ENCODE peak calls at places on chromosomes 11 and 22, in eight cellular contexts. T is IMR-90, U is gastrocnemius medialis, R is adrenal gland, G is HAP-1, C is GM23248, I is H1, Z is stomach. P is an unnamed sample.
A peak's percentile ranks its signal among the peaks of the same experiment; 100 is the strongest.

GRCh38 chr11:61163714-61164609 is 2.7 kb upstream of the VPS37C start:
- DNase-seq in T (no peak), U (no peak), R (no peak), G (no peak), C (no peak), I (no peak), Z (peak; percentile 20), P (no peak)

GRCh38 chr11:120785576-120785975 is 238.3 kb upstream of the TBCEL start:
- DNase-seq in T (no peak), U (no peak), R (no peak), G (no peak), C (no peak), I (no peak), Z (no peak), P (peak; percentile 43)

GRCh38 chr11:57288771-57289579 is 35.8 kb downstream of the TNKS1BP1 start:
- DNase-seq in T (peak; percentile 96), U (no peak), R (no peak), G (peak; percentile 58), C (peak; percentile 97), I (no peak), Z (no peak), P (no peak)

GRCh38 chr11:46557684-46558151 is 36.1 kb downstream of the AMBRA1 start:
- DNase-seq in T (peak; percentile 68), U (no peak), R (no peak), G (no peak), C (peak; percentile 62), I (no peak), Z (peak; percentile 39), P (peak; percentile 52)

GRCh38 chr11:91100432-91100831 is 877.6 kb upstream of the CHORDC1 start:
- DNase-seq in T (peak; percentile 55), U (no peak), R (no peak), G (no peak), C (no peak), I (no peak), Z (no peak), P (no peak)

GRCh38 chr11:107218123-107219084 is 200.1 kb upstream of the GUCY1A2 start:
- DNase-seq in T (no peak), U (no peak), R (no peak), G (no peak), C (peak; percentile 1), I (no peak), Z (no peak), P (no peak)

GRCh38 chr11:69943066-69943465 is 123.8 kb upstream of the FGF3 start:
- DNase-seq in T (no peak), U (no peak), R (no peak), G (no peak), C (peak; percentile 25), I (no peak), Z (peak; percentile 34), P (peak; percentile 79)

GRCh38 chr11:75313457-75314272 is 37.8 kb downstream of the ARRB1 start:
- DNase-seq in T (peak; percentile 81), U (peak; percentile 31), R (peak; percentile 43), G (no peak), C (peak; percentile 85), I (no peak), Z (peak; percentile 55), P (peak; percentile 74)

GRCh38 chr11:1302461-1303073 is 6.9 kb downstream of the TOLLIP start:
- DNase-seq in T (no peak), U (no peak), R (no peak), G (no peak), C (no peak), I (peak; percentile 36), Z (peak; percentile 51), P (peak; percentile 35)

GRCh38 chr11:17741487-17741886 is 6.9 kb downstream of the KCNC1 start:
- DNase-seq in T (no peak), U (no peak), R (no peak), G (no peak), C (no peak), I (no peak), Z (no peak), P (no peak)

GRCh38 chr11:73157141-73158010 is 15.3 kb upstream of the FCHSD2 start:
- DNase-seq in T (peak; percentile 81), U (no peak), R (peak; percentile 45), G (no peak), C (peak; percentile 48), I (no peak), Z (no peak), P (peak; percentile 38)
- H3K4me3 ChIP-seq in T (no peak overlapping the region), U (no peak overlapping the region), R (no peak overlapping the region), G (no peak overlapping the region), C (no peak overlapping the region), I (no peak overlapping the region), Z (no peak overlapping the region), P (no peak overlapping the region)

GRCh38 chr22:36775966-36776669 is at the start of gene IFT27:
- DNase-seq in T (peak; percentile 100), U (peak; percentile 100), R (peak; percentile 99), G (peak; percentile 99), C (peak; percentile 100), I (peak; percentile 92), Z (peak; percentile 99), P (peak; percentile 99)

GRCh38 chr22:36775589-36775965 is 342 bp downstream of the IFT27 start:
- DNase-seq in T (peak; percentile 5), U (no peak), R (peak; percentile 44), G (no peak), C (peak; percentile 48), I (peak; percentile 61), Z (peak; percentile 44), P (peak; percentile 72)

GRCh38 chr22:36773935-36774334 is 2.0 kb downstream of the IFT27 start:
- DNase-seq in T (peak; percentile 49), U (no peak), R (no peak), G (no peak), C (peak; percentile 71), I (no peak), Z (no peak), P (no peak)

GRCh38 chr22:36778020-36778419 is 2.1 kb upstream of the IFT27 start:
- DNase-seq in T (no peak), U (no peak), R (no peak), G (no peak), C (no peak), I (no peak), Z (no peak), P (no peak)

DNA sequence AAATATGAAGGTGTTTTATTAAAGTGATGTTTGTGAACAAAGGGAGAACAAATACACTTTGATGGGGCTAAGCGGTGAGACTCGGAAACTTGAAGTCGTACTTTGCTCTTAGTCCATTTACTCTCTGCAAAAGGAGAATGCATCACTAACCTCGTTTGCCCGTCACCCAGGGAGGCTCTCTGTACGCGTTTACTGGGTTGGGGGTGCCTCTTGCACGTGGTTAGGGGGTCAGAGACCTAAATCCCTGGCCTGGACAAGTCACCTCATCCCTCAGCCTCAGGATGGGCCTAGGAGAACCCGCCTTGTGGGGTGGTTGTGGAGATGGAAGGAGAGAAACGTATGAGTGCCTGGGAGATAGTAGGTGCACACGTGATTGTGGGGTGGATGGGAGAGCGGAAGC is 803 bp upstream of the IFT27 start:
- DNase-seq in T (no peak), U (no peak), R (no peak), G (peak; percentile 4), C (no peak), I (no peak), Z (no peak), P (no peak)
- H3K4me3 ChIP-seq in T (peak overlapping the region; percentile 10), U (peak overlapping the region; percentile 40), R (no peak overlapping the region), G (peak overlapping the region; percentile 16), C (peak overlapping the region; percentile 69), I (peak overlapping the region; percentile 84), Z (peak overlapping the region; percentile 97), P (peak overlapping the region; percentile 87)

DNA sequence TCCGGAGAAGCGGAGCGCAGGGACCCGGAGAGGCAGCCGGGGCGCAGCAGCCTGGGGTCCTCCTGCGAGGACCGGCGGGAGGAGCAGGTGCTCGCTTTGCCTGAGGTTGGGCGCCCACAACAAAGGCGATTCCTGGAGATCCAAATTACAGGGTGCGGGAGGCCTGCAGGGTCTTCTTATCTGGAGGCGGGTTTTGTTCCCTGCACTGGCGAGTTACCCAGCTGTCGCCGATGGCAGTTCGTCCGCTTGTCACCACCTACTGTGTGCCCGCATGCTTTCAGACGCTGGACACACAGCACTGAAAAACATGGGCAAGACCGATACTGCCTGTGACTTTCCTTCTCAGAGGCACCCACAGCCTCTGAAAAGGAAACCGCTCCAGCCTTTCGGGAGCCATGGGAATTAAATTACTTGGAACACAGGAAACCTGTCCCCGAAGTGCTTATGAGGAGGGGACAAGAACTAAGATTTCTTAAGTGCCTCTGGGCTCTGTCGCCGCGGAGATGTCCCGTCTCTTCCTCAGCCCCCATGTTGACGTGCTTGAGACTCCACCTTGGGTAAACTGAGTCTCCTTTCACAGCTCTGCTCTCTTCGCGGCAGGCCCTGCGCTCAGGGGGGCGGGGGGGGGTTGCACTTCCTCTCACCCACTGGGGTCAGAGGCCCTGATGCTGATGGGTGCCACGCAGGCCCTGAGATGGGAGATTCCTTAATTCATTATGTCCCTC is 1.3 kb upstream of the ZFTA start:
- DNase-seq in T (no peak), U (no peak), R (no peak), G (no peak), C (peak; percentile 24), I (peak; percentile 67), Z (no peak), P (peak; percentile 76)
- H3K4me3 ChIP-seq in T (peak overlapping the region; percentile 59), U (peak overlapping the region; percentile 68), R (no peak overlapping the region), G (peak overlapping the region; percentile 42), C (peak overlapping the region; percentile 92), I (peak overlapping the region; percentile 82), Z (peak overlapping the region; percentile 92), P (peak overlapping the region; percentile 76)

GRCh38 chr22:23071163-23072034 is 1.1 kb downstream of the GNAZ start:
- DNase-seq in T (no peak), U (no peak), R (peak; percentile 16), G (no peak), C (no peak), I (no peak), Z (no peak), P (no peak)
- H3K4me3 ChIP-seq in T (no peak overlapping the region), U (peak overlapping the region; percentile 52), R (no peak overlapping the region), G (peak overlapping the region; percentile 75), C (no peak overlapping the region), I (peak overlapping the region; percentile 93), Z (peak overlapping the region; percentile 95), P (peak overlapping the region; percentile 81)

GRCh38 chr11:130165601-130166456 is 6.2 kb downstream of the ST14 start:
- DNase-seq in T (no peak), U (no peak), R (no peak), G (no peak), C (no peak), I (no peak), Z (no peak), P (no peak)
- H3K4me3 ChIP-seq in T (no peak overlapping the region), U (no peak overlapping the region), R (no peak overlapping the region), G (no peak overlapping the region), C (no peak overlapping the region), I (no peak overlapping the region), Z (no peak overlapping the region), P (no peak overlapping the region)